ENCODE peak calls at places on chromosome 2, in six cellular contexts. One of them, this sample, is unnamed.

GRCh38 chr2:8552264-8552913 is 129.5 kb upstream of the ID2 start:
- DNase-seq in astrocyte of the cerebellum: no peak
- DNase-seq in hippocampal formation: no peak
- DNase-seq in EL: no peak
- DNase-seq in AG10803: no peak
- DNase-seq in nephron progenitor cell: no peak
- DNase-seq in this sample: no peak

GRCh38 chr2:216619411-216620393 is 13.5 kb upstream of the IGFBP2 start:
- DNase-seq in EL: no peak
- DNase-seq in AG10803: peak; percentile 43
- DNase-seq in hippocampal formation: no peak
- DNase-seq in astrocyte of the cerebellum: no peak
- DNase-seq in nephron progenitor cell: no peak
- DNase-seq in this sample: peak; percentile 36

GRCh38 chr2:187774551-187775071 is 220.4 kb upstream of the TFPI start:
- DNase-seq in EL: peak; percentile 77
- DNase-seq in nephron progenitor cell: no peak
- DNase-seq in hippocampal formation: no peak
- DNase-seq in AG10803: peak; percentile 29
- DNase-seq in astrocyte of the cerebellum: peak; percentile 41
- DNase-seq in this sample: no peak

GRCh38 chr2:80059381-80059907 is 245.1 kb downstream of the LRRTM1 start:
- DNase-seq in AG10803: no peak
- DNase-seq in astrocyte of the cerebellum: no peak
- DNase-seq in EL: no peak
- DNase-seq in nephron progenitor cell: no peak
- DNase-seq in hippocampal formation: no peak
- DNase-seq in this sample: no peak

GRCh38 chr2:199692489-199692888 is 158.5 kb downstream of the FTCDNL1 start:
- DNase-seq in EL: no peak
- DNase-seq in hippocampal formation: no peak
- DNase-seq in astrocyte of the cerebellum: no peak
- DNase-seq in AG10803: no peak
- DNase-seq in nephron progenitor cell: no peak
- DNase-seq in this sample: no peak

GRCh38 chr2:44291281-44292248 is 16.3 kb downstream of the SLC3A1 start:
- DNase-seq in EL: peak; percentile 89
- DNase-seq in hippocampal formation: peak; percentile 67
- DNase-seq in nephron progenitor cell: peak; percentile 20
- DNase-seq in astrocyte of the cerebellum: peak; percentile 19
- DNase-seq in AG10803: peak; percentile 76
- DNase-seq in this sample: no peak

GRCh38 chr2:234535359-234535758 is 38.5 kb upstream of the ARL4C start:
- DNase-seq in AG10803: no peak
- DNase-seq in astrocyte of the cerebellum: no peak
- DNase-seq in hippocampal formation: no peak
- DNase-seq in EL: no peak
- DNase-seq in nephron progenitor cell: no peak
- DNase-seq in this sample: no peak

GRCh38 chr2:46352621-46353020 is 55.4 kb downstream of the EPAS1 start:
- DNase-seq in AG10803: no peak
- DNase-seq in astrocyte of the cerebellum: no peak
- DNase-seq in hippocampal formation: no peak
- DNase-seq in nephron progenitor cell: no peak
- DNase-seq in EL: no peak
- DNase-seq in this sample: no peak

GRCh38 chr2:31925517-31925916 is 85.3 kb downstream of the MEMO1 start:
- DNase-seq in astrocyte of the cerebellum: no peak
- DNase-seq in EL: no peak
- DNase-seq in AG10803: no peak
- DNase-seq in hippocampal formation: no peak
- DNase-seq in nephron progenitor cell: no peak
- DNase-seq in this sample: no peak

GRCh38 chr2:219619235-219619634 is 8.2 kb upstream of the SLC4A3 start:
- DNase-seq in EL: no peak
- DNase-seq in hippocampal formation: no peak
- DNase-seq in AG10803: no peak
- DNase-seq in astrocyte of the cerebellum: no peak
- DNase-seq in nephron progenitor cell: no peak
- DNase-seq in this sample: no peak

GRCh38 chr2:236293241-236293810 is 29.1 kb upstream of the ASB18 start:
- DNase-seq in AG10803: no peak
- DNase-seq in astrocyte of the cerebellum: no peak
- DNase-seq in nephron progenitor cell: no peak
- DNase-seq in EL: no peak
- DNase-seq in hippocampal formation: no peak
- DNase-seq in this sample: no peak

GRCh38 chr2:128469203-128469602 is 150.5 kb upstream of the HS6ST1 start:
- DNase-seq in AG10803: no peak
- DNase-seq in hippocampal formation: no peak
- DNase-seq in astrocyte of the cerebellum: no peak
- DNase-seq in EL: no peak
- DNase-seq in nephron progenitor cell: no peak
- DNase-seq in this sample: no peak

GRCh38 chr2:65063426-65063825 is 7.2 kb downstream of the CEP68 start:
- DNase-seq in hippocampal formation: no peak
- DNase-seq in nephron progenitor cell: no peak
- DNase-seq in AG10803: peak; percentile 50
- DNase-seq in astrocyte of the cerebellum: no peak
- DNase-seq in EL: no peak
- DNase-seq in this sample: no peak

GRCh38 chr2:11775384-11775783 is 29.0 kb downstream of the LPIN1 start:
- DNase-seq in EL: peak; percentile 57
- DNase-seq in astrocyte of the cerebellum: no peak
- DNase-seq in hippocampal formation: no peak
- DNase-seq in AG10803: peak; percentile 75
- DNase-seq in nephron progenitor cell: no peak
- DNase-seq in this sample: no peak

GRCh38 chr2:96273763-96274162 is 7.7 kb downstream of the CIAO1 start:
- DNase-seq in AG10803: no peak
- DNase-seq in hippocampal formation: no peak
- DNase-seq in EL: no peak
- DNase-seq in astrocyte of the cerebellum: no peak
- DNase-seq in nephron progenitor cell: no peak
- DNase-seq in this sample: no peak

GRCh38 chr2:96839288-96839874 is 4.4 kb downstream of the ANKRD23 start:
- DNase-seq in astrocyte of the cerebellum: no peak
- DNase-seq in AG10803: peak; percentile 18
- DNase-seq in hippocampal formation: no peak
- DNase-seq in EL: no peak
- DNase-seq in nephron progenitor cell: no peak
- DNase-seq in this sample: peak; percentile 26

GRCh38 chr2:207315131-207315530 is 149.4 kb upstream of the KLF7 start:
- DNase-seq in AG10803: no peak
- DNase-seq in EL: no peak
- DNase-seq in nephron progenitor cell: no peak
- DNase-seq in astrocyte of the cerebellum: no peak
- DNase-seq in hippocampal formation: no peak
- DNase-seq in this sample: no peak

GRCh38 chr2:191217580-191217979 is 27.6 kb upstream of the MYO1B start:
- DNase-seq in astrocyte of the cerebellum: no peak
- DNase-seq in EL: peak; percentile 80
- DNase-seq in hippocampal formation: no peak
- DNase-seq in nephron progenitor cell: no peak
- DNase-seq in AG10803: peak; percentile 63
- DNase-seq in this sample: no peak

GRCh38 chr2:120346667-120347358 is 877 bp downstream of the INHBB start:
- DNase-seq in EL: peak; percentile 52
- DNase-seq in astrocyte of the cerebellum: no peak
- DNase-seq in hippocampal formation: no peak
- DNase-seq in AG10803: peak; percentile 64
- DNase-seq in nephron progenitor cell: peak; percentile 41
- DNase-seq in this sample: peak; percentile 50